ENCODE peak calls at places on chromosome 4, in four cellular contexts. F, E, O and J are unnamed samples.

GRCh38 chr4:1214101-1215095 is 34.5 kb downstream of the CTBP1 start:
- DNase-seq in O (no peak), E (no peak), F (no peak), J (no peak)

GRCh38 chr4:182238355-182238931 is 4.8 kb upstream of the TENM3 start:
- DNase-seq in E (peak), O (no peak), F (no peak), J (no peak)

GRCh38 chr4:5371415-5372190 is 320.3 kb downstream of the STK32B start:
- DNase-seq in E (no peak), O (no peak), F (peak), J (no peak)

GRCh38 chr4:107391009-107391629 is 328.9 kb downstream of the PAPSS1 start:
- DNase-seq in O (no peak), F (no peak), E (no peak), J (no peak)

GRCh38 chr4:181143241-181143854 is 1099.9 kb upstream of the TENM3 start:
- DNase-seq in O (peak), F (peak), E (peak), J (peak)

GRCh38 chr4:26542996-26543395 is 40.9 kb upstream of the TBC1D19 start:
- DNase-seq in E (no peak), O (no peak), F (no peak), J (no peak)

GRCh38 chr4:58871509-58871908 is 1761.3 kb upstream of the IGFBP7 start:
- DNase-seq in E (no peak), O (no peak), F (no peak), J (no peak)

GRCh38 chr4:77994194-77994721 is 62.9 kb upstream of the FRAS1 start:
- DNase-seq in F (no peak), O (no peak), E (peak), J (peak)

GRCh38 chr4:136505020-136505419 is 1027.3 kb downstream of the PCDH18 start:
- DNase-seq in E (no peak), O (no peak), F (peak), J (no peak)

GRCh38 chr4:87100093-87100634 is 120.3 kb downstream of the KLHL8 start:
- DNase-seq in F (no peak), O (no peak), E (peak), J (no peak)

GRCh38 chr4:35525192-35525978 is 718.9 kb downstream of the ARAP2 start:
- DNase-seq in F (no peak), E (no peak), O (no peak), J (no peak)

GRCh38 chr4:82371398-82371972 is 2.3 kb downstream of the HNRNPD start:
- DNase-seq in O (no peak), F (no peak), E (no peak), J (no peak)

GRCh38 chr4:2043396-2044118 is 15.6 kb upstream of the NAT8L start:
- DNase-seq in F (no peak), O (no peak), E (no peak), J (no peak)

GRCh38 chr4:4519296-4519898 is 22.5 kb downstream of the STX18 start:
- DNase-seq in O (no peak), E (no peak), F (no peak), J (no peak)

GRCh38 chr4:183348706-183349659 is 26.8 kb upstream of the CLDN24 start:
- DNase-seq in F (no peak), E (peak), O (no peak), J (peak)

GRCh38 chr4:95541889-95542607 is 6.7 kb downstream of the UNC5C start:
- DNase-seq in E (no peak), O (no peak), F (no peak), J (no peak)

GRCh38 chr4:73691759-73692158 is 48.6 kb upstream of the CXCL8 start:
- DNase-seq in O (no peak), E (no peak), F (no peak), J (no peak)

GRCh38 chr4:89109841-89110540 is 1.3 kb upstream of the TIGD2 start:
- DNase-seq in F (no peak), O (no peak), E (no peak), J (no peak)

GRCh38 chr4:94961420-94961819 is 203.7 kb downstream of the BMPR1B start:
- DNase-seq in E (no peak), O (no peak), F (no peak), J (no peak)